ENCODE peak calls at places on chromosomes 5 and 9, in six cellular contexts. C, F, N, I, H and G are unnamed samples.

GRCh38 chr9:134641173-134641985 is at the start of gene COL5A1:
- DNase-seq in I (no peak), C (peak; percentile 92), N (peak; percentile 84), H (peak; percentile 62), F (peak; percentile 88), G (no peak)

GRCh38 chr5:96302174-96302738 is 130.8 kb downstream of the PCSK1 start:
- DNase-seq in I (no peak), F (no peak), N (no peak), H (no peak), C (no peak), G (no peak)

GRCh38 chr9:98851730-98852462 is 44.4 kb downstream of the GALNT12 start:
- DNase-seq in H (no peak), N (no peak), F (no peak), I (no peak), C (no peak), G (no peak)

GRCh38 chr9:134101623-134102149 is 33.9 kb upstream of the BRD3 start:
- DNase-seq in I (no peak), F (no peak), C (no peak), N (no peak), H (no peak), G (no peak)

GRCh38 chr5:176774216-176775171 is 35.9 kb upstream of the UNC5A start:
- DNase-seq in I (no peak), C (no peak), F (no peak), N (no peak), H (peak; percentile 10), G (peak; percentile 7)

GRCh38 chr9:37964740-37965081 is 60.8 kb upstream of the SLC25A51 start:
- DNase-seq in C (no peak), H (no peak), I (no peak), F (no peak), N (no peak), G (no peak)

GRCh38 chr5:181045316-181045715 is 5.2 kb downstream of the BTNL9 start:
- DNase-seq in F (no peak), C (no peak), N (no peak), H (no peak), I (no peak), G (no peak)

GRCh38 chr9:129999123-129999510 is 43.9 kb downstream of the FNBP1 start:
- DNase-seq in I (no peak), N (peak; percentile 17), F (no peak), H (no peak), C (no peak), G (no peak)

GRCh38 chr5:54518146-54519082 is 855 bp downstream of the SNX18 start:
- DNase-seq in H (peak; percentile 67), F (peak; percentile 57), I (no peak), N (no peak), C (peak; percentile 27), G (peak; percentile 59)

GRCh38 chr5:137431051-137431450 is 68.1 kb downstream of the SPOCK1 start:
- DNase-seq in N (no peak), C (no peak), I (no peak), H (no peak), F (no peak), G (no peak)

GRCh38 chr9:76564300-76564699 is 105.3 kb downstream of the GCNT1 start:
- DNase-seq in N (peak; percentile 66), H (no peak), C (no peak), I (no peak), F (no peak), G (no peak)

GRCh38 chr5:389197-389821 is 53.7 kb upstream of the EXOC3 start:
- DNase-seq in N (no peak), I (no peak), F (no peak), H (no peak), C (peak; percentile 2), G (no peak)

GRCh38 chr5:154646841-154647759 is 108.1 kb upstream of the LARP1 start:
- DNase-seq in I (no peak), H (no peak), N (peak; percentile 24), C (no peak), F (peak; percentile 14), G (no peak)

GRCh38 chr5:114055810-114056476 is 305.9 kb upstream of the KCNN2 start:
- DNase-seq in I (no peak), N (no peak), H (no peak), F (peak; percentile 26), C (no peak), G (no peak)

GRCh38 chr5:41795125-41795524 is 75.1 kb downstream of the OXCT1 start:
- DNase-seq in I (no peak), N (no peak), F (no peak), C (no peak), H (no peak), G (no peak)

GRCh38 chr9:92046676-92047075 is 68.5 kb downstream of the SPTLC1 start:
- DNase-seq in I (no peak), C (no peak), H (no peak), F (no peak), N (peak; percentile 5), G (no peak)

GRCh38 chr9:14554866-14555265 is 138.4 kb downstream of the ZDHHC21 start:
- DNase-seq in I (no peak), F (no peak), N (peak; percentile 16), C (no peak), H (no peak), G (no peak)

GRCh38 chr5:157523976-157524375 is 51.6 kb downstream of the ADAM19 start:
- DNase-seq in F (no peak), N (no peak), C (no peak), I (no peak), H (no peak), G (no peak)

DNA sequence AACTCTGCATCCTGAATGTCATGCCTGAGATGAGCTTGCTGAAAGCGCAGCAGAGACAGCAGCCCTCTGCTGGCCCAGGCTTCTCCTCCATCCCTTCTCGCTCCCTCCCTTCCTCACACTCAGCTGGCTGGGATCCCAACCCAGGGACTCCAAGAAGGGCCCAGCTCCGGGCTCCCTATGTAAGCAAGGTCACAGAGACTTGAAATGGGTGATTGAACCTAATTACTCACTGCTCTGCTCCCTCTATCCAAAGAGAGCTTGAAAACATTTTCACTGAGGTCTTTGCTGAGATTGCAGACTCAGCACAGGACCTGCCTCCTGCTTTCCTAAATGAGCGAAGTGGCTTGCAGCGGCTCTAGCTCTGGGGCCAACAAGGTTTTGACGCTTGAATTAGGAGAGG is 42.8 kb downstream of the RAPGEF1 start:
- DNase-seq in I (no peak), H (no peak), N (peak; percentile 37), F (no peak), C (no peak), G (no peak)
- TF ChIP-seq CTCF in I (peak; percentile 25), H (no peak), N (peak; percentile 8), F (no peak), C (no peak), G (no peak)

GRCh38 chr5:58341485-58341884 is 118.4 kb downstream of the PLK2 start:
- DNase-seq in I (no peak), C (no peak), F (no peak), N (no peak), H (no peak), G (no peak)

GRCh38 chr5:58330781-58331180 is 129.1 kb downstream of the PLK2 start:
- DNase-seq in I (no peak), F (no peak), N (no peak), C (no peak), H (no peak), G (no peak)

GRCh38 chr5:58334035-58334434 is 125.9 kb downstream of the PLK2 start:
- DNase-seq in N (no peak), I (no peak), H (no peak), C (no peak), F (no peak), G (no peak)

GRCh38 chr5:58335518-58335917 is 124.4 kb downstream of the PLK2 start:
- DNase-seq in N (peak; percentile 6), H (no peak), F (no peak), I (no peak), C (no peak), G (no peak)
- TF ChIP-seq CTCF in N (peak; percentile 19), H (no peak), F (peak; percentile 22), I (no peak), C (no peak), G (no peak)

GRCh38 chr5:86500947-86501346 is 116.8 kb upstream of the COX7C start:
- DNase-seq in N (no peak), H (no peak), C (no peak), F (peak; percentile 3), I (no peak), G (no peak)
- TF ChIP-seq CTCF in N (no peak), H (no peak), C (no peak), F (no peak), I (no peak), G (no peak)

DNA sequence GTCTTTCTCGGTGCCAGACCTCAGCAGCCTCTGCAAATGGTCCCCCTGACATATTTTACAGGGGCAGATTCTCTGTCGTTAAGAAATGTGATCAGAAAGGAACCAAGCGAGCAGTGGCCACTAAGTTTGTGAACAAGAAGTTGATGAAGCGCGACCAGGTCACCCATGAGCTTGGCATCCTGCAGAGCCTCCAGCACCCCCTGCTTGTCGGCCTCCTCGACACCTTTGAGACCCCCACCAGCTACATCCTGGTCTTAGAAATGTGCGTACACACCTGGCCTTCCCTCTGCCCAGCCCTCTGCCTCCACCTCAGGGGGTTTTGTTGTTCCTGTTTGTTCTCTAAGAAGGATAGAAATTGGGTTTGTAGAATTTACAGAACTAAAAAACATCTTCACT is 77.3 kb upstream of the OTULINL start:
- DNase-seq in H (no peak), I (no peak), F (no peak), C (no peak), N (peak; percentile 11), G (no peak)
- TF ChIP-seq CTCF in H (no peak), I (no peak), F (no peak), C (no peak), N (no peak), G (no peak)

GRCh38 chr9:21141427-21141882 is at the start of gene IFNW1:
- DNase-seq in N (peak; percentile 42), F (peak; percentile 9), H (no peak), C (no peak), I (no peak), G (no peak)
- TF ChIP-seq CTCF in N (peak; percentile 41), F (no peak), H (no peak), C (no peak), I (no peak), G (no peak)

DNA sequence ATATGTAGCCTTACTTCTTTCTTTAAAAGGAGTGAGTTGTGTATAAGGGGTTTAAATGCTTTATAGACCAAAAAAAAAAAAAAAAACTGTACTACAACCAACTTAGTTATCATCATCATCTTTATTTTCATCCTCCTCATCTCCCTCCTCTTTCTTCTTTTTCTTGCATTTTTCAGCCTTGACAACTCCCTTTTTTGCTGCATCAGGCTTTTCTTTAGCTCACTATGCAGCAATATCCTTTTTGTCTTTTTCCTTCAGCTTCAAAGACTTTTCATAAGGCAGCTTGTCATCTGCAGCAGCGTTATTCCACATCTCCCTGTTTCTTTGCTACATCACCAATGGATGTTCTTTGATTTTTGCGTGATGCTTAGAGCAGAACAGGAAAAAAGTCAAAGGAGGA is 526.0 kb downstream of the ZNF608 start:
- DNase-seq in N (no peak), I (no peak), F (no peak), C (no peak), H (no peak), G (no peak)
- TF ChIP-seq CTCF in N (no peak), I (no peak), F (no peak), C (no peak), H (no peak), G (no peak)

GRCh38 chr9:121609845-121610637 is 41.4 kb upstream of the DAB2IP start:
- DNase-seq in C (peak; percentile 48), F (no peak), H (no peak), N (peak; percentile 65), I (peak; percentile 36), G (no peak)
- TF ChIP-seq CTCF in C (no peak), F (no peak), H (no peak), N (no peak), I (no peak), G (no peak)